ENCODE peak calls at places on chromosomes 4 and X, in seven cellular contexts. C, I, B, F, G, V and X are unnamed samples.

GRCh38 chr4:40843696-40844095 is 93.9 kb downstream of the NSUN7 start:
- DNase-seq in C (no peak), I (no peak), B (no peak), F (no peak), G (no peak), V (no peak), X (no peak)

GRCh38 chrX:138791551-138791950 is 80.0 kb upstream of the FGF13 start:
- DNase-seq in C (no peak), I (no peak), B (no peak), F (no peak), G (no peak), V (no peak), X (no peak)

GRCh38 chr4:137000432-137000831 is 531.9 kb downstream of the PCDH18 start:
- DNase-seq in C (no peak), I (no peak), B (no peak), F (no peak), G (no peak), V (no peak), X (no peak)

GRCh38 chr4:4590496-4590895 is 48.6 kb upstream of the STX18 start:
- DNase-seq in C (no peak), I (no peak), B (no peak), F (no peak), G (no peak), V (no peak), X (no peak)

GRCh38 chr4:145938618-145939177 is at the start of gene ZNF827:
- DNase-seq in C (peak), I (peak), B (peak), F (no peak), G (peak), V (no peak), X (peak)

GRCh38 chrX:65926095-65927019 is 113.5 kb downstream of the VSIG4 start:
- DNase-seq in C (no peak), I (peak), B (no peak), F (peak), G (no peak), V (no peak), X (no peak)

GRCh38 chr4:98784947-98785693 is 126.7 kb upstream of the TSPAN5 start:
- DNase-seq in C (no peak), I (no peak), B (no peak), F (no peak), G (no peak), V (no peak), X (no peak)

GRCh38 chr4:56186808-56187523 is 200.3 kb downstream of the AASDH start:
- DNase-seq in C (no peak), I (no peak), B (no peak), F (no peak), G (no peak), V (no peak), X (no peak)

GRCh38 chr4:177554966-177555574 is 112.8 kb upstream of the AGA start:
- DNase-seq in C (peak), I (no peak), B (no peak), F (peak), G (no peak), V (no peak), X (peak)

GRCh38 chrX:83845397-83845796 is 15.5 kb upstream of the CYLC1 start:
- DNase-seq in C (peak), I (no peak), B (peak), F (peak), G (peak), V (no peak), X (peak)

GRCh38 chr4:53899544-53900274 is 164.7 kb downstream of the CHIC2 start:
- DNase-seq in C (no peak), I (no peak), B (no peak), F (no peak), G (no peak), V (no peak), X (no peak)

GRCh38 chr4:8176547-8177399 is 18.2 kb upstream of the ABLIM2 start:
- DNase-seq in C (peak), I (no peak), B (peak), F (peak), G (peak), V (peak), X (peak)

GRCh38 chr4:13892739-13893105 is 265.2 kb upstream of the BOD1L1 start:
- DNase-seq in C (no peak), I (no peak), B (no peak), F (no peak), G (no peak), V (no peak), X (no peak)

GRCh38 chr4:41935652-41936021 is 408 bp downstream of the TMEM33 start:
- DNase-seq in C (no peak), I (no peak), B (peak), F (peak), G (peak), V (no peak), X (no peak)

GRCh38 chr4:766152-766515 is 59.8 kb downstream of the CPLX1 start:
- DNase-seq in C (no peak), I (no peak), B (no peak), F (no peak), G (no peak), V (no peak), X (no peak)

GRCh38 chr4:152036626-152037025 is 275.8 kb upstream of the GATB start:
- DNase-seq in C (no peak), I (no peak), B (no peak), F (no peak), G (no peak), V (no peak), X (no peak)

GRCh38 chr4:48290146-48290772 is 20.6 kb upstream of the TEC start:
- DNase-seq in C (peak), I (no peak), B (peak), F (peak), G (peak), V (no peak), X (peak)

GRCh38 chr4:7755529-7755928 is 184.1 kb downstream of the AFAP1 start:
- DNase-seq in C (no peak), I (no peak), B (no peak), F (no peak), G (no peak), V (no peak), X (no peak)

GRCh38 chrX:55794420-55794819 is 76.9 kb downstream of the RRAGB start:
- DNase-seq in C (no peak), I (peak), B (no peak), F (no peak), G (no peak), V (no peak), X (no peak)

GRCh38 chr4:84451546-84451945 is 47.5 kb downstream of the NKX6-1 start:
- DNase-seq in C (no peak), I (no peak), B (no peak), F (no peak), G (no peak), V (no peak), X (peak)

GRCh38 chr4:163693776-163694175 is 199.3 kb downstream of the TMA16 start:
- DNase-seq in C (no peak), I (no peak), B (no peak), F (no peak), G (no peak), V (no peak), X (no peak)

GRCh38 chr4:42673084-42673429 is 16.2 kb upstream of the ATP8A1 start:
- DNase-seq in C (no peak), I (no peak), B (no peak), F (no peak), G (no peak), V (no peak), X (peak)

DNA sequence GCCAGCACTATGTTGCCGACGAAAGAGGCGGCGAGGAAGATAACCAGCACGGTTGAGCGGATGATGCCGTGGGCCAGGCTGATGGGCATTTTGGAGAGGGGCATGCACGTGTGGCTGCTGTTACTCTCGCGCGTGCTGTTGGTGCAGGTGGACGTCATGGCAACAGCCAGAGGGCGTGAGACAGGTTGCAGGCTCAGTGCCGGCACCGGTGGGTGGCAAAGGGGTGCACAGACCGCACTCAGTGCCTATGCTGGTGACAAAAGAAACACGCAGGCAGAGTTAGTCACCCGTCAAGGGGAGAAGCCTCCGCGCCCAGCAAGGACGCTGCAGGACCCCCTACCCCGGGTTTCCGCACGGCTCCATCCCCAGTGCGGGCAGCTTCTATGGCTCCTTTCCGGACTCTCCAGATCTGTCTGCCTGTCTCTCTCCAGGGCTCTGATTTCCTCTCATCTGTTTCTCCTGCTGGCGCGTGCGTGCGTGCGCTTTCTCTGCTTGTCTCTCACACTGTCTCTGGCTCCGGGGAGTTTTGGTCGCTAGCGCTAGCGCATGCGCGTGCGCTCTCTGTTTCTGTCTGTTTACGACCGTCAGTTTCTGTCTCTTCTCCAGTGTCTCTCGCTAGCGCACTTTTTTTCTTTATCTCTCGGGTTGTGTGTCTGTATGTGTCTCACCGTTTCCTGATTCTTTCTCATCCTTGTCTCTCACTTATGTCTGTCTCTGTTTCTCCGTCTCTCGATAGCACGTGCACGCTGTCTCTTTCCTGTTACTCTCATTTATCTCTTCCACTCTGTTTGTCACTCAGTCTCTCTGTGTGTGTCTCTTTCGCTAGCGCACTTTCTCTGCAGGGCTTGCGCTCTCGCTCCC is 2.0 kb downstream of the GPR101 start:
- DNase-seq in C (peak), I (peak), B (no peak), F (peak), G (no peak), V (no peak), X (no peak)
- TF ChIP-seq JUND in C (no peak), I (no peak), B (no peak), F (no peak), G (no peak), V (no peak), X (no peak)

GRCh38 chr4:168098257-168098717 is 6.0 kb downstream of the ANXA10 start:
- DNase-seq in C (no peak), I (no peak), B (no peak), F (no peak), G (peak), V (no peak), X (no peak)
- TF ChIP-seq JUND in C (peak), I (no peak), B (no peak), F (no peak), G (peak), V (no peak), X (no peak)

DNA sequence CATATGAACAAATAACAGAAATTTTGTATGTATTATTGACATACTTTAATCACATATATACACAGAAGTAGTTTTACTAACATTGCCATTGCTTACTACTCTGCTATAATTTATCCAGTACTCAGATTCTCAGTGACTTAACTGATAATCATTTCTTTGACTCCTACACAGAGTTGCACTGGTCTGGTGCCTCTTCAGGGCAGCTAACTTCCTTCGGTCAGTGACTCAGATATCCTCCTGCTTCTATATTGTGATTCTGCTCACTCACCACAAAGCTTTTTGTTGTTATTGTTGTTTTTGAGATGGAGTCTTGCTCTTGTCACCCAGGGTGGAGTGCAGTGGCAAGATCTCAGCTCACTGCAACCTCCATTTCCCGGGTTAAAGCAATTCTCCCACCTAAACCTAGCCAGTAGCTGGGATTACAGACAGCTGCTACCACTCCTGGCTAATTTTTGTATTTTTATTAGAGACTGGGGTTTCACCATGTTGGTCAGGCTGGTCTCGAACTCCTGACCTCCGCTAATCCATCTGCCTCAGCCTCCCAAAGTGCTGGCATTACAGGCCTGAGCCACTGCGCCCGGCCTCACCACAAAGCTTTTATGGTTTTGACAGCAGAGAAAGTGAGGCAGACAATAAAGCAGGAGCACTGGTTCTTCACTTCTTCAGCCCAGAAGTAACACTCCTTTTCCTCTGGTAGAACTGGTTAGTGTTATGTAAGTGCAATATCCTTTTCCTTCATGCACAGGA is 499.3 kb downstream of the EPHA5 start:
- DNase-seq in C (no peak), I (no peak), B (no peak), F (no peak), G (no peak), V (no peak), X (no peak)
- TF ChIP-seq JUND in C (no peak), I (no peak), B (no peak), F (no peak), G (no peak), V (no peak), X (no peak)

DNA sequence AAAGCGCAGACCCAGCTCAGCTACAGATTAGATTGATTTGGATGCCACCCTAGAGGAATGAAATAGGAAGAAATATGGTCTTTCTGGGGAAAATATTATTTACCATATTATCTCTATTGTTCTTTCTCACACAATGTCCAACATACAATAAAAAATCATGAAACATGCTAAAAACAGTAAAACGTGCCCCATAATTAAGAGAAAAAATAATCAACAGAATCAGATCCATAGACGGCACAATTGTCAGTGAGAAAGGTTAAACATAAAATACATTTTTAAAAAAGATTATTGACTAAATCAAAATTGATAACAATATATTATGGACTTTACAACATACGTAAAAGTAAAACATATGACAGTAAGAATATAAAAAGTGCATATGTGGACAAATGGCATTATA is 90.9 kb downstream of the ENPP6 start:
- DNase-seq in C (no peak), I (no peak), B (no peak), F (no peak), G (no peak), V (no peak), X (no peak)
- TF ChIP-seq JUND in C (no peak), I (no peak), B (no peak), F (no peak), G (no peak), V (no peak), X (no peak)

DNA sequence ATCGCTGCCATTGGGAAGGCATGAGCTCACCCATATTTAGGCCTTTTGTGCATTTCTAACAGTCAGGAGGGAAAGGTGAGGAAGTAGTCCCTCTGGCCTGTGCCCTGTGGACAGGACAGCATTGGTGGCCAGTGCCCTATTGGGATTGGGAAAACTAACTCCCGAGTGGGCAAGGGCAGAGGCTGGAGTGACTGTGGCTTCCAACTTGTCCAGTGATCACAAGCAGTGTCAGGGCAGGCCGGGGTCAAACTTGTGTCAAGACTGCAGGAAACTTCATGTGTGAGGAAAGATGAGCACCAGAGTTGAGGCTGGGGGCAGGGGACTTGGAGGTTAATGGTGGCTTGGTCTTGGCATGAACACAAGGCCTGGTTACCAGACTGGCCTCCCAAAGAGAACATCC is 286.2 kb upstream of the FAM47C start:
- DNase-seq in C (no peak), I (no peak), B (no peak), F (no peak), G (no peak), V (no peak), X (no peak)
- TF ChIP-seq JUND in C (no peak), I (no peak), B (no peak), F (no peak), G (no peak), V (no peak), X (no peak)

GRCh38 chr4:107442538-107443083 is 277.4 kb downstream of the PAPSS1 start:
- DNase-seq in C (no peak), I (no peak), B (no peak), F (no peak), G (no peak), V (no peak), X (no peak)
- TF ChIP-seq JUND in C (no peak), I (no peak), B (no peak), F (no peak), G (no peak), V (no peak), X (no peak)